ENCODE peak calls at places on chromosomes 2 and 18, in nine cellular contexts. P is left colon; D is retina; F is HS-27A; Z is kidney; R is CD4-positive, alpha-beta T cell; K is GM13976; Y is HEK293T; A is activated gamma-delta T cell treated with anti-CD3 and anti-CD28 coated beads, Interleukin-2, amount 50 U/mL, for 16 hours. V is an unnamed sample.

GRCh38 chr2:231124833-231125232 is at the start of gene HTR2B:
- DNase-seq in P (no peak), D (no peak), F (no peak), Z (no peak), R (no peak), K (peak), Y (no peak), A (no peak), V (no peak)

GRCh38 chr2:226721541-226721940 is 78.1 kb downstream of the IRS1 start:
- DNase-seq in P (no peak), D (peak), F (no peak), Z (peak), R (no peak), K (no peak), Y (no peak), A (no peak), V (no peak)

GRCh38 chr2:210198326-210198725 is 26.9 kb downstream of the ACADL start:
- DNase-seq in P (no peak), D (no peak), F (no peak), Z (no peak), R (no peak), K (no peak), Y (no peak), A (no peak), V (no peak)

GRCh38 chr18:11037841-11038240 is 111.5 kb downstream of the PIEZO2 start:
- DNase-seq in P (no peak), D (no peak), F (no peak), Z (no peak), R (no peak), K (no peak), Y (no peak), A (no peak), V (no peak)

GRCh38 chr2:154699560-154699901 is 1.0 kb downstream of the KCNJ3 start:
- DNase-seq in P (no peak), D (peak), F (no peak), Z (no peak), R (no peak), K (no peak), Y (no peak), A (no peak), V (no peak)

GRCh38 chr2:172372436-172372835 is 55.0 kb upstream of the ITGA6 start:
- DNase-seq in P (no peak), D (no peak), F (no peak), Z (no peak), R (no peak), K (no peak), Y (no peak), A (no peak), V (no peak)

GRCh38 chr18:3595282-3596273 is 145.6 kb downstream of the TGIF1 start:
- DNase-seq in P (peak), D (no peak), F (peak), Z (no peak), R (peak), K (peak), Y (no peak), A (no peak), V (no peak)

GRCh38 chr2:190490502-190490901 is 44.0 kb downstream of the NEMP2 start:
- DNase-seq in P (no peak), D (no peak), F (no peak), Z (no peak), R (no peak), K (no peak), Y (no peak), A (no peak), V (no peak)

GRCh38 chr2:140344842-140345241 is 1564.7 kb upstream of the NXPH2 start:
- DNase-seq in P (no peak), D (no peak), F (no peak), Z (no peak), R (no peak), K (no peak), Y (no peak), A (no peak), V (no peak)

GRCh38 chr2:88735853-88736252 is 44.4 kb downstream of the RPIA start:
- DNase-seq in P (no peak), D (no peak), F (no peak), Z (no peak), R (no peak), K (no peak), Y (no peak), A (no peak), V (no peak)

GRCh38 chr2:199958014-199958413 is 2.6 kb downstream of the MAIP1 start:
- DNase-seq in P (no peak), D (no peak), F (no peak), Z (no peak), R (no peak), K (no peak), Y (no peak), A (no peak), V (no peak)

GRCh38 chr2:21820271-21820670 is 696.5 kb downstream of the TDRD15 start:
- DNase-seq in P (no peak), D (no peak), F (no peak), Z (no peak), R (no peak), K (no peak), Y (no peak), A (no peak), V (no peak)

GRCh38 chr2:238921259-238921658 is 73.4 kb downstream of the TWIST2 start:
- DNase-seq in P (no peak), D (no peak), F (no peak), Z (peak), R (no peak), K (no peak), Y (no peak), A (no peak), V (peak)

GRCh38 chr18:3048820-3049349 is 35.9 kb upstream of the LPIN2 start:
- DNase-seq in P (no peak), D (no peak), F (no peak), Z (no peak), R (no peak), K (no peak), Y (no peak), A (no peak), V (no peak)

GRCh38 chr18:30177056-30177455 is 865.5 kb downstream of the DSC3 start:
- DNase-seq in P (no peak), D (no peak), F (peak), Z (no peak), R (no peak), K (no peak), Y (no peak), A (no peak), V (no peak)

GRCh38 chr18:37393221-37393828 is 172.3 kb downstream of the CELF4 start:
- DNase-seq in P (no peak), D (no peak), F (no peak), Z (no peak), R (no peak), K (no peak), Y (no peak), A (no peak), V (peak)

GRCh38 chr2:25597881-25598280 is 75.5 kb downstream of the DTNB start:
- DNase-seq in P (no peak), D (no peak), F (no peak), Z (no peak), R (no peak), K (no peak), Y (no peak), A (no peak), V (no peak)

GRCh38 chr18:11309172-11309571 is 159.8 kb upstream of the PIEZO2 start:
- DNase-seq in P (no peak), D (no peak), F (no peak), Z (no peak), R (no peak), K (no peak), Y (no peak), A (no peak), V (no peak)

GRCh38 chr2:36355157-36355889 is at the start of gene CRIM1:
- DNase-seq in P (peak), D (peak), F (no peak), Z (peak), R (peak), K (peak), Y (peak), A (peak), V (peak)

GRCh38 chr2:23423062-23423872 is 38.3 kb downstream of the KLHL29 start:
- DNase-seq in P (no peak), D (peak), F (no peak), Z (peak), R (no peak), K (no peak), Y (no peak), A (no peak), V (peak)

GRCh38 chr2:216698895-216699294 is 3.5 kb upstream of the IGFBP5 start:
- DNase-seq in P (no peak), D (peak), F (no peak), Z (no peak), R (no peak), K (peak), Y (peak), A (no peak), V (no peak)

GRCh38 chr2:9099341-9099751 is 95.9 kb upstream of the MBOAT2 start:
- DNase-seq in P (no peak), D (no peak), F (no peak), Z (no peak), R (no peak), K (peak), Y (no peak), A (no peak), V (no peak)

GRCh38 chr18:70499218-70499691 is 210.4 kb downstream of the SOCS6 start:
- DNase-seq in P (no peak), D (no peak), F (no peak), Z (no peak), R (no peak), K (no peak), Y (no peak), A (no peak), V (no peak)

V was measured in spleen.